ENCODE peak calls at places on chromosomes 3 and 15, in nine cellular contexts. X is heart left ventricle; I is cardiac muscle cell; A is small intestine; L is caudate nucleus; N is CD4-positive, CD25-positive, alpha-beta regulatory T cell; V is PC-9; F is RWPE2; Z is CD8-positive, alpha-beta T cell. U is an unnamed sample.

GRCh38 chr15:76161153-76162049 is 101.6 kb downstream of the TMEM266 start:
- DNase-seq in X (no peak), I (no peak), A (no peak), L (no peak), N (no peak), V (no peak), F (no peak), Z (no peak), U (no peak)

GRCh38 chr15:74209997-74210573 is 7.5 kb upstream of the STRA6 start:
- DNase-seq in X (no peak), I (peak), A (peak), L (no peak), N (no peak), V (no peak), F (no peak), Z (no peak), U (peak)

GRCh38 chr3:168467085-168467714 is 371.5 kb upstream of the GOLIM4 start:
- DNase-seq in X (no peak), I (peak), A (peak), L (no peak), N (no peak), V (peak), F (no peak), Z (no peak), U (no peak)

GRCh38 chr15:29094711-29095110 is 174.9 kb downstream of the NSMCE3 start:
- DNase-seq in X (no peak), I (no peak), A (no peak), L (no peak), N (no peak), V (no peak), F (peak), Z (no peak), U (no peak)

GRCh38 chr15:94395626-94396025 is 164.3 kb downstream of the MCTP2 start:
- DNase-seq in X (no peak), I (peak), A (peak), L (no peak), N (no peak), V (no peak), F (no peak), Z (no peak), U (no peak)

GRCh38 chr3:176579741-176580185 is 617.5 kb downstream of the TBL1XR1 start:
- DNase-seq in X (no peak), I (no peak), A (no peak), L (no peak), N (no peak), V (no peak), F (no peak), Z (no peak), U (no peak)

GRCh38 chr3:88203537-88204143 is 53.9 kb downstream of the C3orf38 start:
- DNase-seq in X (peak), I (peak), A (peak), L (peak), N (no peak), V (peak), F (no peak), Z (peak), U (no peak)

GRCh38 chr3:17041009-17041408 is 156.3 kb downstream of the PLCL2 start:
- DNase-seq in X (no peak), I (no peak), A (peak), L (no peak), N (no peak), V (no peak), F (no peak), Z (no peak), U (no peak)

GRCh38 chr3:179716811-179717210 is 64.0 kb downstream of the USP13 start:
- DNase-seq in X (no peak), I (peak), A (no peak), L (no peak), N (no peak), V (no peak), F (no peak), Z (no peak), U (no peak)

GRCh38 chr3:39707314-39707909 is 102.0 kb upstream of the MYRIP start:
- DNase-seq in X (no peak), I (peak), A (peak), L (no peak), N (no peak), V (no peak), F (no peak), Z (no peak), U (no peak)

GRCh38 chr3:23992051-23992628 is 47.1 kb downstream of the NR1D2 start:
- DNase-seq in X (no peak), I (peak), A (no peak), L (no peak), N (no peak), V (no peak), F (no peak), Z (no peak), U (no peak)

GRCh38 chr15:72907733-72908132 is 124.2 kb upstream of the ADPGK start:
- DNase-seq in X (peak), I (peak), A (no peak), L (no peak), N (no peak), V (no peak), F (no peak), Z (no peak), U (no peak)

DNA sequence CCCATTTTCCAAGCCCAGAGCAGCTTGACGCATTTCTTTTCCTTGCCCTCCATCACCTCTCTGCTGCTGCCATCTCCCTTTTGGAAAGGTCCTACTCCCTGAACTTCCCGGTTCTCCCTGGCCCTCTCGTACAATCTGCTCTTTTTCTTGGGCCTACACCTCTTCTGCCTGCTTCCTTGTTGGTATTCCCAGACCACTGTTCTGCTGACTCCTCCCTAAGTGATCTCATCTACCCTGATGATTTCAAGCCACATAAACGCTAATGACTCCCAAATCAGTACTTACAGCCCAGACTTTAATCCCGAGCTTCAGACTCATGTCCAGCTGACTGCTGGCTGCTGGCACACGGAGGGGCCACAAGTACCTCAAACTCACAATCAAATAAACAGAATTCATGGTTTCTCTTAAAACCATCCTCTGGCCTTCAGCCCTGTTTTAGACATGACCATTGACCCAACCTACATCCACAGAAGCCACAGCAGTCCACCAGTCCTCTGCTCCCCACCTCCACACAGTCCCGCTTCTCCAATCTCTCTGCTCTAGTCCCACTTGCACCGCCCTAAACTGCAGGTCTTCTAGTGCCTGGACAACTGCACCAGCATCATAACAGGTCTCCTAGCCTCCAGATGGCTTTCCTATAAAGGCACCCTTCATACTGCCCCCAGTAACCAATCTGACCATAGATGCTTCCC is 57.6 kb downstream of the AAGAB start:
- DNase-seq in X (no peak), I (peak), A (peak), L (no peak), N (no peak), V (no peak), F (no peak), Z (no peak), U (no peak)
- H3K27ac ChIP-seq in X (no peak), I (no peak), A (peak), L (no peak), N (no peak), V (peak), F (peak), Z (no peak), U (no peak)

DNA sequence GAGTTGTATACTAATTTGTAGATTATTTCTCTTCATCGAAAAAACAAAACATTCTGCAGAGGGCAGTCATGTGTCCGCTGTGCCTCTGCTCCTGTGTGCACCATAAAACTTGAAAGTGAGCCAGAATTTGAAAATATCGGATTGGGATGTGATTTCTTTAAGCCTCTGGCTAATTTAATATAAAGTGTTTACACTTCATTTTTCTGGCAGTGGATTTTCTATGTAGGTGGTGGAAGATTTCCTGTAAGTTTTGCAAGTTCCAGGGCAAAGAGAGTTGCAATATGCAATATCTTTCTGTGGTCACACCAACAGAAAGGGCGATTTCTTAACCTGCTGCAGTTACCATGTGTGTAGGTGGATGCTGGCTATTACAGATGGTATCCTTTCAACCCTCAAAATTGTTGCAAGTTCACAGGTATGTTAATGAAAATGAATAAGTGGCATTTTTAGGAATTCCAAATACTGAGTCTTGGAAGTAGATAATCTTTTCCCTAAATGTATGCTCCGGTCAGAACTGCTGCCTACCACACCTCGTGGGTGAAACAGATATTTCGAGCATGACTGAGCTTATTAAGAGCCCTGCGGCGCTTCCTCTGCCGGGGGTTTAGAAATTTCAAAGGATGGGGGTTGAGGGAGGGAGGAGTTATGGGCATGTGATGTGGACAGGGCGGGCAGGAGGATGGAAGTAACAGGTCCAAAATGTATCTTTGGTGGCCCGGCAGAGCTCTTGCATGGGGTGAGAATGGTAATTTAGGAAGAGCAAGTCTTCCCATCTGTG is 134.0 kb downstream of the PGPEP1L start:
- DNase-seq in X (no peak), I (peak), A (no peak), L (no peak), N (no peak), V (peak), F (peak), Z (no peak), U (no peak)
- H3K27ac ChIP-seq in X (peak), I (no peak), A (no peak), L (no peak), N (no peak), V (peak), F (peak), Z (no peak), U (peak)

GRCh38 chr3:61111764-61112163 is 139.5 kb downstream of the FHIT start:
- DNase-seq in X (no peak), I (no peak), A (peak), L (no peak), N (no peak), V (no peak), F (no peak), Z (no peak), U (no peak)

GRCh38 chr3:61110576-61110975 is 140.7 kb downstream of the FHIT start:
- DNase-seq in X (no peak), I (no peak), A (peak), L (no peak), N (no peak), V (no peak), F (no peak), Z (no peak), U (no peak)

DNA sequence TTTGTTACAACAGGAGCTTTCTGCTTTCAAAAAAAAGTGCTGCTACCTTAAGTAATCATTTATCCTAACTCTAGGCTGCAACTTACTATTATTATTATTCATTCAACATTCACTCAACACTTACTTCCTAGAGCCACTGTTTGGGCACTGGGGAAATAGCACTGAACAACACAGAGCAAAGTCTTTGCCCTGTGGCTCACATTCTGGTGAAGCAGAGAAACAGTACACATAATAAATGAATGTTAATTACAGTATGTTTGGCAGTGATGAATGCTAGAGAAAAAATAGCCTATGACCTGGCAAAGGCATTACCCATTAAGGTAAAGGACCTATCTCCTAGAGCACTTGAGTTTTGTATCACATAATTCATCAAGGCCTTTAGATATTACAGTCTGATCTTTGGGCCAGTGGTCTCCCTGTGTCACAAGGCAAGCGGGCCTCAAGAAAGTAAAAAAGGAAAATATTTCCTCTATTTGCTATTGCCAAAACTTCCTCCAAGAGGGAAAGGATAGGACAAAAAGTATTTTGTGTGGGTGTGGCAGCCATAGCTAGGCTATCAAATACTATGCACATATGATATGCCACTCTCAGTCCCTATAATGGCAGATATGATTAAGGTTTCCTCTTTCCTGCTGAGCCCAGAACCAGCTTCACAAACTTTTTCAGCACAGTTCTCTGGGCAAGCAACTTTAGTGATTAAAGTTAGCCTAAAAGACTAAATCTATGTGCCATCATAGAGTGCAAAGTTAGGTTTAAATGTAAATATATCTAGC is 142.8 kb downstream of the FHIT start:
- DNase-seq in X (no peak), I (no peak), A (peak), L (no peak), N (no peak), V (no peak), F (no peak), Z (no peak), U (no peak)
- H3K27ac ChIP-seq in X (no peak), I (no peak), A (no peak), L (no peak), N (no peak), V (no peak), F (no peak), Z (no peak), U (no peak)

GRCh38 chr15:68619303-68619698 is 40.5 kb downstream of the CORO2B start:
- DNase-seq in X (no peak), I (no peak), A (no peak), L (no peak), N (no peak), V (no peak), F (no peak), Z (no peak), U (no peak)
- H3K27ac ChIP-seq in X (no peak), I (no peak), A (no peak), L (no peak), N (no peak), V (no peak), F (no peak), Z (no peak), U (no peak)

DNA sequence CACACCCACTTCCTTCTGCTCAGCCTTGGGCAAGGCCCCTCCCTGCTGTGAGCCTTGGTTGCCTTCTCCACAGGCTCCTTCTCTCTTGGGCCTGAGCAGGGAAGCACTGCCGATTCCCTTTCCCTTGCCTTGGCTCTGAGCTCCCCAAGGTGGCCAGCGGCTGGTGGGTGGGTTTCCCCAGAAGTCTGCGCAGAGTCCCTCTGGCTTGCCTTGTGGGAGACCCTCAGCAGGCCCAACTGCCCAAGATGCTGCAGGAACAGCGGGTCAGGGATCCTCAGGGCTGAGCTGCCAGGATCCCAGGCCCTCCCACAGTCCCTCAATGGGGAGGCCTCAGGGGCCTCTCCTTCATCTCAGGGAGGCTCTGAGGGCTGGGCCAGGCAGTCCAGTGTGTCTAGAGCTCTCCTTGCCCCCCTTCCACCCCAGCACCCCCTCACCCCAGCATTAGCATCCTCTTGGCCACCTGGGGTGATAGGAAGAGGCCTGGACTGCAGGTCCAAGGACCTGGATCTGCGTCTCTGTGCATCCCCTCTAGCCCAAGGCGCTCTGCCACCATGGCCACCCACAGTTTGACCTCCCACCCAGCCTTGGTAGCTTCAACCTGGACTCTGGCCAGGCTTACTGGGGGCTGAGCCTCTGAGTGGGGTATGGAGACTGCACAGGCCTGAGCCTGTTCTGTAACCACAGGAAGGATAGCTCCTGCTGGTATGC is 68.6 kb downstream of the EXOG start:
- DNase-seq in X (no peak), I (no peak), A (no peak), L (no peak), N (no peak), V (no peak), F (no peak), Z (no peak), U (no peak)
- H3K27ac ChIP-seq in X (no peak), I (no peak), A (no peak), L (no peak), N (no peak), V (no peak), F (no peak), Z (no peak), U (no peak)

DNA sequence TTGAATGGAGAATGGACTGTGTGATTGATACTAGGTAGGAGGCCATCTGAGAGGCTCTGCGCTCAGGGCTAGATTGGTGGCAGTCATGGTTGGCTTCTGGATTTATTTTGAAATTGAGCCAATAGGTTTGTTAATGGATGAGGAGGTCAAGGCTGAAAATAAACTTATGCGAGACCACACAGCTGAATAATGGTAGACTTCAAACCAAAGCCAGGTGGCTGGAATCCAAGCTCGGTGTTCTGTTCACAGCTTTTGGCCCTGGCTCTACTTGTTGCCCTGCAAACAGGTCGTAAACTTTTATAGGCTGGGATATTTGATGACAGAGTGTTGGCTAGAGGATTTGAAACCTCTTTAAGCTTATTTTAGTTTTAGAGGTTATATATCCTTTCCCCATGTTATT is 160.4 kb downstream of the CHL1 start:
- DNase-seq in X (peak), I (no peak), A (no peak), L (no peak), N (no peak), V (no peak), F (no peak), Z (no peak), U (no peak)
- H3K27ac ChIP-seq in X (no peak), I (no peak), A (no peak), L (no peak), N (no peak), V (no peak), F (no peak), Z (no peak), U (no peak)

GRCh38 chr3:129231331-129232119 is 17.9 kb upstream of the COPG1 start:
- DNase-seq in X (no peak), I (no peak), A (peak), L (no peak), N (no peak), V (no peak), F (no peak), Z (no peak), U (no peak)
- H3K27ac ChIP-seq in X (peak), I (no peak), A (no peak), L (no peak), N (no peak), V (peak), F (peak), Z (no peak), U (peak)

GRCh38 chr3:52479876-52480575 is 15.1 kb upstream of the STAB1 start:
- DNase-seq in X (peak), I (no peak), A (no peak), L (no peak), N (no peak), V (no peak), F (no peak), Z (no peak), U (no peak)
- H3K27ac ChIP-seq in X (no peak), I (no peak), A (no peak), L (no peak), N (no peak), V (no peak), F (no peak), Z (no peak), U (no peak)